ENCODE peak calls at places on chromosomes 3 and 15, in six cellular contexts. U is ELR; A is stimulated activated CD4-positive, alpha-beta T cell treated with anti-CD3 and anti-CD28 coated beads, Interleukin-1b, Interleukin-23, amount 100 ng/mL, for 1 hour; R is activated T-cell treated with anti-CD3 and anti-CD28 coated beads for 24 hours; B is hippocampal formation; H is MCF 10A. Q is an unnamed sample.

GRCh38 chr15:61879219-61879618 is 181.0 kb downstream of the VPS13C start:
- DNase-seq in R (no peak), A (no peak), U (no peak), B (no peak), H (peak), Q (no peak)

GRCh38 chr3:189292667-189293478 is 121.1 kb downstream of the TPRG1 start:
- DNase-seq in B (no peak), R (no peak), A (no peak), U (no peak), H (peak), Q (no peak)

GRCh38 chr3:133944641-133945441 is 49.2 kb upstream of the RAB6B start:
- DNase-seq in H (peak), B (no peak), R (no peak), A (no peak), U (peak), Q (no peak)

GRCh38 chr3:99833833-99834583 is 16.3 kb downstream of the CMSS1 start:
- DNase-seq in B (no peak), U (no peak), H (no peak), R (no peak), A (no peak), Q (no peak)

GRCh38 chr3:38479431-38480092 is 16.6 kb upstream of the EXOG start:
- DNase-seq in U (peak), A (no peak), R (no peak), H (peak), B (peak), Q (peak)

GRCh38 chr3:66495633-66496032 is 5.2 kb downstream of the LRIG1 start:
- DNase-seq in H (no peak), A (no peak), U (no peak), R (no peak), B (no peak), Q (peak)

GRCh38 chr15:67544475-67544874 is 2.0 kb downstream of the MAP2K5 start:
- DNase-seq in U (no peak), A (no peak), R (no peak), H (no peak), B (no peak), Q (no peak)

GRCh38 chr15:99514306-99514705 is 51.5 kb upstream of the MEF2A start:
- DNase-seq in B (no peak), U (no peak), H (no peak), R (no peak), A (no peak), Q (no peak)

GRCh38 chr15:76866008-76866407 is 39.1 kb downstream of the SCAPER start:
- DNase-seq in U (no peak), A (no peak), R (no peak), B (no peak), H (no peak), Q (no peak)

GRCh38 chr3:29901097-29901496 is 620.2 kb downstream of the RBMS3 start:
- DNase-seq in A (no peak), B (no peak), U (no peak), H (no peak), R (no peak), Q (no peak)

GRCh38 chr3:23659274-23659673 is 146.5 kb upstream of the UBE2E1 start:
- DNase-seq in R (no peak), U (no peak), H (no peak), A (no peak), B (peak), Q (no peak)

GRCh38 chr15:72235298-72235697 is 4.3 kb upstream of the PKM start:
- DNase-seq in R (no peak), U (no peak), H (no peak), A (no peak), B (no peak), Q (no peak)